ENCODE peak calls at places on chromosomes 13 and 19, in five cellular contexts. S is stimulated activated CD4-positive, alpha-beta T cell treated with anti-CD3 and anti-CD28 coated beads, TNF-alpha, amount 100 ng/mL, for 4 hours; P is NCI-H345; I is bronchial epithelial cell; X is NCI-H460. L is an unnamed sample.

GRCh38 chr13:109704771-109705628 is 81.4 kb downstream of the IRS2 start:
- DNase-seq in S (no peak), P (peak; percentile 52), I (peak; percentile 81), X (peak; percentile 87), L (no peak)

GRCh38 chr19:55208880-55209429 is 346 bp downstream of the PTPRH start:
- DNase-seq in S (no peak), P (no peak), I (no peak), X (no peak), L (no peak)

GRCh38 chr13:109783447-109783814 is 3.0 kb downstream of the IRS2 start:
- DNase-seq in S (no peak), P (no peak), I (no peak), X (no peak), L (no peak)

GRCh38 chr13:110116072-110116487 is 190.9 kb downstream of the COL4A1 start:
- DNase-seq in S (no peak), P (no peak), I (peak; percentile 42), X (peak; percentile 54), L (no peak)

GRCh38 chr13:101915755-101916107 is 463.3 kb downstream of the ITGBL1 start:
- DNase-seq in S (no peak), P (peak; percentile 46), I (no peak), X (no peak), L (no peak)

GRCh38 chr13:52459668-52460067 is 4.4 kb downstream of the CKAP2 start:
- DNase-seq in S (no peak), P (no peak), I (peak; percentile 85), X (no peak), L (no peak)

GRCh38 chr13:109740121-109740520 is 46.3 kb downstream of the IRS2 start:
- DNase-seq in S (no peak), P (no peak), I (no peak), X (no peak), L (no peak)

GRCh38 chr13:27559714-27560113 is 60.6 kb downstream of the LNX2 start:
- DNase-seq in S (no peak), P (no peak), I (peak; percentile 16), X (no peak), L (no peak)

GRCh38 chr13:41596190-41596589 is 138.8 kb downstream of the RGCC start:
- DNase-seq in S (no peak), P (no peak), I (no peak), X (no peak), L (no peak)

GRCh38 chr19:54405628-54406027 is 9.6 kb upstream of the TTYH1 start:
- DNase-seq in S (no peak), P (no peak), I (no peak), X (no peak), L (no peak)

GRCh38 chr19:47886010-47886559 is at the start of gene SULT2A1:
- DNase-seq in S (no peak), P (no peak), I (no peak), X (no peak), L (no peak)

GRCh38 chr13:31207630-31208549 is 8.1 kb downstream of the B3GLCT start:
- DNase-seq in S (no peak), P (peak; percentile 22), I (no peak), X (no peak), L (no peak)

GRCh38 chr19:10333758-10334339 is 520 bp upstream of the RAVER1 start:
- DNase-seq in S (no peak), P (peak; percentile 56), I (no peak), X (no peak), L (no peak)

GRCh38 chr13:98275711-98276171 is 98.7 kb upstream of the RNF113B start:
- DNase-seq in S (no peak), P (no peak), I (no peak), X (no peak), L (no peak)

GRCh38 chr19:49427855-49428546 is 2.8 kb downstream of the GFY start:
- DNase-seq in S (no peak), P (peak; percentile 34), I (no peak), X (no peak), L (no peak)